ENCODE peak calls at places on chromosomes 3 and 15, in nine cellular contexts. G is sigmoid colon, U is H1, R is stomach, Z is HCT116, D is breast epithelium, K is esophagus muscularis mucosa, N is transverse colon, H is GM12878. Q is an unnamed sample.

GRCh38 chr15:68417051-68417450 is 14.9 kb downstream of the ITGA11 start:
- DNase-seq in G (no peak), U (peak), R (no peak), Z (no peak), D (peak), K (peak), N (no peak), H (no peak), Q (no peak)

GRCh38 chr15:48855501-48856440 is 22.2 kb upstream of the EID1 start:
- DNase-seq in G (no peak), U (no peak), R (no peak), Z (peak), D (no peak), K (no peak), N (peak), H (no peak), Q (no peak)

GRCh38 chr3:16127257-16127656 is 47.2 kb upstream of the GALNT15 start:
- DNase-seq in G (no peak), U (no peak), R (no peak), Z (no peak), D (no peak), K (no peak), N (no peak), H (no peak), Q (no peak)

GRCh38 chr15:66819084-66819483 is 117.0 kb downstream of the SMAD6 start:
- DNase-seq in G (no peak), U (no peak), R (no peak), Z (no peak), D (no peak), K (no peak), N (no peak), H (peak), Q (peak)

GRCh38 chr15:68421798-68422402 is 10.1 kb downstream of the ITGA11 start:
- DNase-seq in G (no peak), U (no peak), R (no peak), Z (no peak), D (peak), K (no peak), N (no peak), H (no peak), Q (peak)

GRCh38 chr3:122766430-122766829 is 27.2 kb downstream of the HSPBAP1 start:
- DNase-seq in G (no peak), U (no peak), R (no peak), Z (no peak), D (no peak), K (no peak), N (no peak), H (no peak), Q (no peak)

GRCh38 chr3:50840983-50841489 is 166.3 kb downstream of the DOCK3 start:
- DNase-seq in G (no peak), U (no peak), R (no peak), Z (no peak), D (no peak), K (no peak), N (no peak), H (no peak), Q (no peak)

GRCh38 chr3:159458010-159458409 is 530.6 kb upstream of the IL12A start:
- DNase-seq in G (no peak), U (no peak), R (no peak), Z (no peak), D (no peak), K (peak), N (no peak), H (no peak), Q (no peak)

GRCh38 chr3:129432036-129432435 is 3.6 kb upstream of the EFCAB12 start:
- DNase-seq in G (no peak), U (no peak), R (no peak), Z (no peak), D (no peak), K (no peak), N (no peak), H (no peak), Q (no peak)

GRCh38 chr15:52728899-52729298 is 49.7 kb upstream of the ATOSA start:
- DNase-seq in G (no peak), U (no peak), R (no peak), Z (no peak), D (no peak), K (no peak), N (no peak), H (no peak), Q (no peak)

GRCh38 chr3:42179110-42179725 is 86.8 kb downstream of the CCK start:
- DNase-seq in G (peak), U (peak), R (no peak), Z (peak), D (peak), K (no peak), N (peak), H (no peak), Q (no peak)

GRCh38 chr15:62792960-62793758 is 249.4 kb upstream of the TPM1 start:
- DNase-seq in G (no peak), U (no peak), R (no peak), Z (no peak), D (no peak), K (no peak), N (no peak), H (peak), Q (no peak)

GRCh38 chr15:74896316-74896715 is 6.5 kb downstream of the MPI start:
- DNase-seq in G (no peak), U (no peak), R (no peak), Z (no peak), D (no peak), K (no peak), N (no peak), H (no peak), Q (no peak)
- TF ChIP-seq POLR2AphosphoS5 in G (no peak), U (no peak), R (no peak), Z (no peak), D (no peak), K (no peak), N (no peak), H (no peak), Q (no peak)

GRCh38 chr3:172150896-172151295 is 111.5 kb downstream of the FNDC3B start:
- DNase-seq in G (no peak), U (no peak), R (no peak), Z (no peak), D (no peak), K (no peak), N (no peak), H (no peak), Q (no peak)

GRCh38 chr3:172151610-172152293 is 112.4 kb downstream of the FNDC3B start:
- DNase-seq in G (no peak), U (no peak), R (no peak), Z (no peak), D (no peak), K (no peak), N (no peak), H (no peak), Q (no peak)

GRCh38 chr3:172153335-172153861 is 114.0 kb downstream of the FNDC3B start:
- DNase-seq in G (peak), U (no peak), R (peak), Z (peak), D (peak), K (peak), N (peak), H (no peak), Q (peak)

GRCh38 chr3:172152294-172152649 is 112.9 kb downstream of the FNDC3B start:
- DNase-seq in G (no peak), U (no peak), R (no peak), Z (no peak), D (no peak), K (no peak), N (no peak), H (no peak), Q (no peak)

DNA sequence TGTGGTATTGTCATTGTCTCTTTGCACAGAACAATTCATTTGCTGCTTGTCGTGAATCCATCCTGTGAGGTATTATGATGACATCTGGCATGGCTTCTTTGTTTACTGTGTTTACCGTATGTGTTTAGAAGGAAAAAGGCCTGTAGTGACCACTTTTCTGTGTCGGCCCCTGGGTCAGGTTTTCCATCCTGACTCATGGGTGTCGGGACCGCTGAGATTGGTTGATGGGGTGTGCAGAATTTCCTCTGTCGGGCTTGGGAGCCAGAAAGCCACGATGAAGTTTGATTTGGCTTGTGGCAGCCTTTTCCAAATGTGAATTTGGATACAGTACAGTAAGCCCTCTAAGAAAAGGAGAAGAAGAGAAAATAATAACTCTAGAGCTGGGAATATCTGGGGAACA is 113.5 kb downstream of the FNDC3B start:
- DNase-seq in G (no peak), U (no peak), R (no peak), Z (no peak), D (no peak), K (no peak), N (no peak), H (no peak), Q (no peak)
- H3K27ac ChIP-seq in G (peak), U (no peak), R (peak), Z (peak), D (peak), K (peak), N (peak), H (peak), Q (peak)

GRCh38 chr3:183285828-183286457 is 32.9 kb downstream of the B3GNT5 start:
- DNase-seq in G (peak), U (no peak), R (peak), Z (peak), D (peak), K (peak), N (peak), H (peak), Q (peak)
- TF ChIP-seq POLR2A in G (no peak), U (no peak), R (no peak), Z (no peak), D (no peak), K (no peak), N (no peak), H (no peak), Q (no peak)

DNA sequence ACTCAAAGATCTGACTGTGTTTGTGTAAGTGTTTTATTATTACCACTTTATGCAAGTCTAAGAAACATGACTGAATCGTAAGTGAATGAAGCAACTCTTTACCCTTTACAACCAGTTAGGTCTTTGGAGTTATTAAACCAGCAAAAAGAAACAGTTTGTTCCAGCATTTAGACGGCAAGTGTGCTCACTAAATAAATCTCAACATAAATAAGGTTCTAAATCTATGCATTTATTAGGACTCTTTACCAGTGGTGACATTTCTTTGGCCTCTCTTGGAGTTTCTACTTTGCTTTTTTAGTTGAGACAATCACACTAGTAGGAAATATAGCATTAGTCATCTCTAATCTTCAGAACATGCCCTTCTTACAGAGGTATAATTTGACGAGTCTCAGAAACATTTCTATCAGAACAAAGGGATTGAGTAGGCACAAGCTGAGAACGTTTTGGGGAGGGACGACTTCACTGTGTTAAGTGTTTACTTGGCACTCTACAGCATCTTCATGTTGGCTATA is 739.9 kb upstream of the NR2F2 start:
- DNase-seq in G (no peak), U (no peak), R (no peak), Z (no peak), D (no peak), K (no peak), N (no peak), H (no peak), Q (no peak)
- TF ChIP-seq POLR2AphosphoS5 in G (peak), U (no peak), R (no peak), Z (no peak), D (no peak), K (no peak), N (no peak), H (no peak), Q (no peak)

GRCh38 chr15:81888748-81889479 is 156.9 kb downstream of the MEX3B start:
- DNase-seq in G (no peak), U (no peak), R (no peak), Z (no peak), D (no peak), K (peak), N (no peak), H (no peak), Q (no peak)
- H3K27ac ChIP-seq in G (no peak), U (no peak), R (no peak), Z (no peak), D (no peak), K (no peak), N (peak), H (no peak), Q (no peak)

DNA sequence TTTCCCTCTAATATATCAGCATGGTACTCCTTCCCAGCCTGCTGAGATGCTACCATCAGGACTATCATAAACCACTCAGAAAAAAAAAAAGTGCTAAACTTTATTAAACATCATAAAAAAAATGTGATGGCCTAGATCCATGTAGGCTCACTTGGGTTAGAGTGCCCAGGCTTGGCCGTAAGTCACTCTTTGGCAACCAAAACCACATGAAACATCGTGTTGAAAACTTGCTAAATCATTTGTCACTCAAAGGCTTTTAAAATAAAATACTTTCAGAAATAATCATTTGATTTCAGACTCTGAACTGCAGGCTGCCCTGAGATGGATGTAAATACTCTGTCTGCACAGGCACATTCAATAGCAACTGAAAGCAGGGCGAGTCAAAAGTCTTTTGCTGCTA is 78.4 kb upstream of the WNT5A start:
- DNase-seq in G (no peak), U (no peak), R (no peak), Z (no peak), D (no peak), K (no peak), N (no peak), H (no peak), Q (no peak)
- TF ChIP-seq POLR2A in G (no peak), U (no peak), R (no peak), Z (no peak), D (no peak), K (no peak), N (no peak), H (no peak), Q (no peak)

DNA sequence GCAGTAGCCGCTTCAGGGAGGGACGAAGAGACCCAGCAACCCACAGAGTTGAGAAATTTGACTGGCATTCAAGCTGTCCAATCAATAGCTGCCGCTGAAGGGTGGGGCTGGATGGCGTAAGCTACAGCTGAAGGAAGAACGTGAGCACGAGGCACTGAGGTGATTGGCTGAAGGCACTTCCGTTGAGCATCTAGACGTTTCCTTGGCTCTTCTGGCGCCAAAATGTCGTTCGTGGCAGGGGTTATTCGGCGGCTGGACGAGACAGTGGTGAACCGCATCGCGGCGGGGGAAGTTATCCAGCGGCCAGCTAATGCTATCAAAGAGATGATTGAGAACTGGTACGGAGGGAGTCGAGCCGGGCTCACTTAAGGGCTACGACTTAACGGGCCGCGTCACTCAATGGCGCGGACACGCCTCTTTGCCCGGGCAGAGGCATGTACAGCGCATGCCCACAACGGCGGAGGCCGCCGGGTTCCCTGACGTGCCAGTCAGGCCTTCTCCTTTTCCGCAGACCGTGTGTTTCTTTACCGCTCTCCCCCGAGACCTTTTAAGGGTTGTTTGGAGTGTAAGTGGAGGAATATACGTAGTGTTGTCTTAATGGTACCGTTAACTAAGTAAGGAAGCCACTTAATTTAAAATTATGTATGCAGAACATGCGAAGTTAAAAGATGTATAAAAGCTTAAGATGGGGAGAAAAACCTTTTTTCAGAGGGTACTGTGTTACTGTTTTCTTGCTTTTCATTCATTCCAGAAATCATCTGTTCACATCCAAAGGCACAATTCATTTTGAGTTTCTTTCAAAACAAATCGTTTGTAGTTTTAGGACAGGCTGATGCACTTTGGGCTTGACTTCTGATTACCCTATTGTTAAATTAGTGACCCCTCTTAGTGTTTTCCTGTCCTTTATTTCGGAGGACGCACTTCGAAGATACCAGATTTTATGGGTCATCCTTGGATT is at the start of gene MLH1:
- DNase-seq in G (peak), U (peak), R (peak), Z (peak), D (peak), K (peak), N (peak), H (peak), Q (peak)
- TF ChIP-seq POLR2AphosphoS5 in G (peak), U (peak), R (peak), Z (peak), D (peak), K (peak), N (peak), H (peak), Q (peak)

GRCh38 chr3:38614091-38614490 is 35.4 kb downstream of the SCN5A start:
- DNase-seq in G (peak), U (no peak), R (no peak), Z (no peak), D (no peak), K (no peak), N (no peak), H (no peak), Q (no peak)
- H3K27ac ChIP-seq in G (no peak), U (no peak), R (no peak), Z (no peak), D (no peak), K (no peak), N (no peak), H (no peak), Q (no peak)

GRCh38 chr3:24296441-24297205 is 198.0 kb downstream of the THRB start:
- DNase-seq in G (peak), U (no peak), R (no peak), Z (no peak), D (no peak), K (no peak), N (peak), H (no peak), Q (no peak)
- TF ChIP-seq POLR2A in G (no peak), U (no peak), R (no peak), Z (no peak), D (no peak), K (no peak), N (no peak), H (no peak), Q (no peak)